ENCODE peak calls at places on chromosome 19, in eight cellular contexts. T is tibial nerve, D is fibroblast of lung, B is suprapubic skin, Q is HFFc6, R is nephron progenitor cell, K is cardiac fibroblast, U is AG10803. N is an unnamed sample.

GRCh38 chr19:56348289-56348877 is 33.7 kb upstream of the ZSCAN5A start:
- DNase-seq in T (no peak), D (no peak), R (no peak), B (no peak), K (peak), Q (no peak), U (no peak), N (no peak)

GRCh38 chr19:5495792-5496191 is 40.6 kb downstream of the ZNRF4 start:
- DNase-seq in K (no peak), Q (no peak), B (no peak), D (no peak), T (no peak), R (no peak), U (no peak), N (no peak)

GRCh38 chr19:17468302-17469091 is 1.8 kb upstream of the SLC27A1 start:
- DNase-seq in R (no peak), B (peak), Q (no peak), K (peak), U (peak), D (peak), T (no peak), N (no peak)

GRCh38 chr19:46759817-46760333 is 13.6 kb upstream of the STRN4 start:
- DNase-seq in R (no peak), Q (peak), U (peak), B (no peak), D (peak), T (peak), K (peak), N (no peak)

GRCh38 chr19:53813996-53814395 is 10.1 kb downstream of the NLRP12 start:
- DNase-seq in B (no peak), Q (peak), K (no peak), U (peak), R (no peak), T (no peak), D (peak), N (no peak)

GRCh38 chr19:35935911-35936737 is at the start of gene LRFN3:
- DNase-seq in K (peak), D (peak), U (peak), T (peak), Q (peak), B (no peak), R (peak), N (no peak)

GRCh38 chr19:12156254-12157058 is at the start of gene ZNF625:
- DNase-seq in K (peak), B (peak), U (peak), Q (peak), R (peak), D (peak), T (peak), N (peak)

GRCh38 chr19:48381178-48381950 is 10.0 kb downstream of the KDELR1 start:
- DNase-seq in R (no peak), Q (no peak), D (no peak), U (no peak), K (no peak), B (no peak), T (no peak), N (no peak)

GRCh38 chr19:12996542-12997094 is 1.3 kb downstream of the NFIX start:
- DNase-seq in U (peak), D (no peak), R (no peak), B (no peak), T (peak), K (peak), Q (peak), N (no peak)

GRCh38 chr19:43763473-43763939 is 8.7 kb upstream of the SMG9 start:
- DNase-seq in R (no peak), U (peak), Q (no peak), K (peak), B (no peak), D (peak), T (no peak), N (no peak)

GRCh38 chr19:51333836-51334460 is 8.0 kb downstream of the VSIG10L start:
- DNase-seq in K (no peak), D (no peak), B (no peak), T (no peak), R (no peak), U (no peak), Q (no peak), N (no peak)

GRCh38 chr19:12784394-12784870 is 6.9 kb upstream of the JUNB start:
- DNase-seq in T (no peak), B (no peak), R (no peak), U (no peak), D (no peak), K (no peak), Q (no peak), N (no peak)

GRCh38 chr19:47609885-47610545 is 1.1 kb downstream of the BICRA start:
- DNase-seq in D (peak), U (peak), R (peak), T (no peak), Q (peak), K (peak), B (peak), N (peak)

GRCh38 chr19:14840206-14840605 is 5.2 kb upstream of the OR7A5 start:
- DNase-seq in D (no peak), U (no peak), T (no peak), K (no peak), B (no peak), R (no peak), Q (no peak), N (no peak)

GRCh38 chr19:42695811-42696503 is 44.3 kb downstream of the PSG3 start:
- DNase-seq in B (no peak), U (no peak), R (no peak), D (no peak), T (no peak), K (no peak), Q (no peak), N (no peak)

GRCh38 chr19:42697884-42698283 is 42.4 kb downstream of the PSG3 start:
- DNase-seq in R (no peak), T (no peak), D (no peak), B (no peak), Q (no peak), U (no peak), K (no peak), N (no peak)

DNA sequence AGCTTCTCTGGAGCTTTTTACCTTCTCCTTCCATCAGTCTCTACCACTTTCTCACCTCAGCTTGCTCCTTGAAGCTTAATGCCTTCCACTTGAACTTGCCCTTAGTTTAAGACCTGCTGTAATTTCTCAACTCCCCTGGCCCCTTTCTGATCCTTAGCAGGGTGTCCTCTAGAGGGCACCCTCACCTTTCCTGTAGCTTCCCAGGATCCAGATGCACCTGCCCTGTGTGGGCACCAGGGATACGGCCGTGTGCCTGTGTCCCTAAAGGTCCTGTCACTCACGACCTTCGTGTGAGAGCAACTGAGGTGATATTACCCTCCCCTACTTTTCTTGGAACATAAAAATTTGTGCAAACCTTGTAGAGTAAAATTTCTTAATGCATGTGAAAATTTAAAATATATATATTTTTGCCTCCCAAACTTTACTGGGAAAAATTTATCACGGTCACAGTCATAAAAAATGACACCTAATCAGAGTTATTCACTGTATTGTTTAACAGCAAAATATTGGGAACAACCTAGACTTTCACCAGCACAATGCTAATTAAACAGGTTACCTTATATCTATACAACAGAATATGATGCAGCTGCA is 46.4 kb downstream of the PSG3 start:
- DNase-seq in T (no peak), R (no peak), Q (peak), K (peak), B (no peak), D (peak), U (peak), N (no peak)
- TF ChIP-seq CTCF in T (no peak), R (no peak), Q (peak), K (peak), B (peak), D (peak), U (peak), N (no peak)

DNA sequence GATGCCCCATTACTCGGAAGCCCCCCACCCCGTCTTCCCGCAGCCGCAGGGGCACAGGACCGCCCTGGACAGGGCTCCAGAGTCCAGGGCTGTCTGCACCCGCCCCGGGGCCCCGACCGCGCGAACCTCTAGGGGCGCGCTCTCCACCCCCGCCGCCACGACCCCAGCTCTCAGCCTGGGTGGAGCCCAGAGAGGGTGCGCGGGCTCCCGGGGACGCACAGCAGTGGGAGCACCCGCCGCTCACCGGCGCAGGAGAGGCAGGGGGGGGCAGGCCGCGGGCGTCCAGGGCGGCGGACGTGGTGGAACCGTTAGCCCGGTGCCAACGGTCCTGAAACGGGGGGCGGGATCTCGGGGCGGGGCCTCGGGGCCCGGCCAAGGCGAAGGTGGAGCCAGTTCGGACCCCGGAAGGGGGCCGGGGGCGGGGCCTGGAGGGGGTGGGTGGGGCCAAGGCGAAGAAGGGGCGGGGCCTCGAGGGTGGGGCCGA is at the start of gene ATP8B3:
- DNase-seq in K (no peak), U (no peak), B (no peak), Q (no peak), R (no peak), D (no peak), T (no peak), N (no peak)
- TF ChIP-seq CTCF in K (no peak), U (no peak), B (peak), Q (peak), R (no peak), D (no peak), T (no peak), N (peak)

DNA sequence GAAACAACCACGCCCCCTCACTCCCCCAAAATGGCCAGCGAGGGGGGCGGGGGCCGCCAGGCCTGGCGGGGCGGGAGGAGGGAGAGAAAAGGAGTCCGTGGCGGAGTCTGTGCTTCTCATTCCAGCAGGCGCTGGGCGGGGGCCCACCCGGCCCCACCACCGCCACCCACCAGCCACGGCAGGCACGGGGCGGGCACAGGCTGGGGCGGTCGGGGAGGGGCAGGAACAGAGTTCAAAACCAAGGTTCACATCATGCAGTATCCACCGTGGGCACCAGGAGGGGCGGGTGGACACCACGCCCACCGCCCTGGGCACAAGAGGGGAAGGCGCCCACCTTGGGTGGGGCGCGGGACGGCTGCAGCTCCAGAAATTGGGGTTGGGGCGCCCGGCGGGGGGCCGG is 12.8 kb downstream of the DPF1 start:
- DNase-seq in K (no peak), B (peak), Q (no peak), U (no peak), R (peak), T (no peak), D (no peak), N (no peak)
- TF ChIP-seq CTCF in K (no peak), B (no peak), Q (peak), U (no peak), R (peak), T (no peak), D (peak), N (no peak)

GRCh38 chr19:6551607-6552450 is 21.0 kb downstream of the TNFSF9 start:
- DNase-seq in D (peak), U (no peak), K (no peak), B (no peak), T (no peak), Q (no peak), R (peak), N (no peak)
- TF ChIP-seq CTCF in D (no peak), U (no peak), K (peak), B (peak), T (no peak), Q (no peak), R (peak), N (peak)

GRCh38 chr19:7963566-7963965 is 20.1 kb upstream of the TIMM44 start:
- DNase-seq in D (no peak), B (no peak), T (no peak), Q (no peak), K (no peak), U (no peak), R (no peak), N (no peak)
- TF ChIP-seq CTCF in D (no peak), B (no peak), T (no peak), Q (no peak), K (no peak), U (no peak), R (no peak), N (no peak)

GRCh38 chr19:19493841-19494546 is 21.4 kb downstream of the TSSK6 start:
- DNase-seq in K (no peak), D (no peak), R (no peak), B (no peak), T (no peak), Q (no peak), U (no peak), N (no peak)
- TF ChIP-seq CTCF in K (no peak), D (no peak), R (no peak), B (no peak), T (no peak), Q (peak), U (no peak), N (no peak)

DNA sequence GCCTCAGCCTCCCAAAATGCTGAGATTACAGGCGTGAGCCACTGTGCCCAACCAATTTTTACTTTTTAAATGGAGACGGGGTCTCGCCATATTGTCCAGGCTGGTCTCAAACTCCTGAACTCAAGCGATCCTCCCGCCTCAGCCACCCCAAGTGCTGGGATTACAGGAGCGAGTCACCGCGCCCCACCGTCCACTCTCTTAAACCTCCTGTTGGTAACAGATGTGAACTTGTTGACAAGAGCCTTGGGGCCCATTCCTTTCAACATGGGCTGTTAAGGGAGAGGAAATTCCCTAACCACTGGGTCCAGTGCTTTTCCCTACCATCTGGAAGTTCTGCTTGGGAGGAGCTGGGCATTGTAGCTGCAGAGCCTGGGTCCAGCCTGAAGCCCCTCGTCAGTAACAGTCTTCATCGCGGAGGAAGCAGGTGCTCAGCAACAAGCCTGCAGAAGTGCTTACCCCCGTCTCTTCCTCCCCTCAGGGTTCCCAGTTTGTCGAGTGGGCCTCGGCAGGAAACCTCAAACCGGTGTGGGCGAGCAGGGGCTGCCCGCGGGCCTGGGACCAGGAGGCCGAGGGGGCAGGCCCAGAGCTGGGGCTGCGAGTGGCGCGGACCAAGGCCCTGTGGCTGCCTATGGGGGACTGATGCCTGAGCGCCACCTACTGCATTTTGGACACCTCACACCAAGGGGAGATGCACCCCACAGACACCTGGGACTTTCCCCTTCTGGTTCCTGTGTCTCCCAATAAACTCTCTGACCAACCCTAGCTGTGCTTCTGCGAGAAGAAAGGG is 4.0 kb upstream of the FLT3LG start:
- DNase-seq in Q (no peak), T (no peak), K (no peak), D (no peak), B (no peak), U (no peak), R (no peak), N (peak)
- TF ChIP-seq CTCF in Q (peak), T (no peak), K (peak), D (peak), B (no peak), U (peak), R (no peak), N (peak)

N was measured in CD14-positive monocyte.